ENCODE peak calls at places on chromosomes 4 and X, in seven cellular contexts. One of them, this sample, is unnamed.

GRCh38 chr4:184355111-184355604 is 119.2 kb downstream of the IRF2 start:
- DNase-seq in ovary: no peak
- DNase-seq in lung: peak
- DNase-seq in CD8-positive, alpha-beta T cell: no peak
- DNase-seq in DND-41: peak
- DNase-seq in left ventricle myocardium inferior: no peak
- DNase-seq in MM.1S: peak
- DNase-seq in this sample: peak

GRCh38 chrX:134664202-134664601 is 5.9 kb upstream of the PLAC1 start:
- DNase-seq in CD8-positive, alpha-beta T cell: no peak
- DNase-seq in MM.1S: no peak
- DNase-seq in ovary: no peak
- DNase-seq in left ventricle myocardium inferior: no peak
- DNase-seq in DND-41: no peak
- DNase-seq in lung: no peak
- DNase-seq in this sample: peak

GRCh38 chr4:8370835-8371234 is 69.7 kb downstream of the ACOX3 start:
- DNase-seq in CD8-positive, alpha-beta T cell: no peak
- DNase-seq in DND-41: no peak
- DNase-seq in MM.1S: no peak
- DNase-seq in lung: no peak
- DNase-seq in left ventricle myocardium inferior: peak
- DNase-seq in ovary: no peak
- DNase-seq in this sample: no peak

GRCh38 chrX:40736170-40736505 is 796 bp upstream of the MED14 start:
- DNase-seq in lung: no peak
- DNase-seq in left ventricle myocardium inferior: no peak
- DNase-seq in DND-41: no peak
- DNase-seq in MM.1S: no peak
- DNase-seq in CD8-positive, alpha-beta T cell: no peak
- DNase-seq in ovary: no peak
- DNase-seq in this sample: no peak

GRCh38 chrX:133989993-133990392 is 4.6 kb upstream of the GPC3 start:
- DNase-seq in DND-41: no peak
- DNase-seq in ovary: no peak
- DNase-seq in left ventricle myocardium inferior: no peak
- DNase-seq in lung: no peak
- DNase-seq in MM.1S: no peak
- DNase-seq in CD8-positive, alpha-beta T cell: no peak
- DNase-seq in this sample: no peak

GRCh38 chr4:129994715-129995114 is 898.8 kb downstream of the C4orf33 start:
- DNase-seq in DND-41: no peak
- DNase-seq in lung: no peak
- DNase-seq in CD8-positive, alpha-beta T cell: no peak
- DNase-seq in left ventricle myocardium inferior: no peak
- DNase-seq in MM.1S: no peak
- DNase-seq in ovary: no peak
- DNase-seq in this sample: no peak

GRCh38 chr4:123616970-123617392 is 220.4 kb downstream of the SPRY1 start:
- DNase-seq in left ventricle myocardium inferior: peak
- DNase-seq in CD8-positive, alpha-beta T cell: peak
- DNase-seq in MM.1S: no peak
- DNase-seq in ovary: peak
- DNase-seq in DND-41: peak
- DNase-seq in lung: peak
- DNase-seq in this sample: no peak

GRCh38 chr4:4880492-4880891 is 21.0 kb downstream of the MSX1 start:
- DNase-seq in CD8-positive, alpha-beta T cell: no peak
- DNase-seq in left ventricle myocardium inferior: no peak
- DNase-seq in ovary: no peak
- DNase-seq in DND-41: no peak
- DNase-seq in MM.1S: no peak
- DNase-seq in lung: no peak
- DNase-seq in this sample: no peak

GRCh38 chrX:150635952-150636351 is 57.2 kb upstream of the MTMR1 start:
- DNase-seq in lung: no peak
- DNase-seq in ovary: no peak
- DNase-seq in CD8-positive, alpha-beta T cell: no peak
- DNase-seq in DND-41: no peak
- DNase-seq in MM.1S: no peak
- DNase-seq in left ventricle myocardium inferior: no peak
- DNase-seq in this sample: peak

GRCh38 chr4:168766537-168767316 is 243.3 kb downstream of the CBR4 start:
- DNase-seq in ovary: no peak
- DNase-seq in left ventricle myocardium inferior: no peak
- DNase-seq in DND-41: no peak
- DNase-seq in MM.1S: no peak
- DNase-seq in lung: no peak
- DNase-seq in CD8-positive, alpha-beta T cell: no peak
- DNase-seq in this sample: peak

GRCh38 chrX:39931554-39932282 is 166.0 kb downstream of the BCOR start:
- DNase-seq in MM.1S: no peak
- DNase-seq in CD8-positive, alpha-beta T cell: no peak
- DNase-seq in DND-41: no peak
- DNase-seq in left ventricle myocardium inferior: no peak
- DNase-seq in lung: no peak
- DNase-seq in ovary: no peak
- DNase-seq in this sample: peak

GRCh38 chrX:17077349-17077748 is 130.9 kb downstream of the REPS2 start:
- DNase-seq in lung: no peak
- DNase-seq in ovary: no peak
- DNase-seq in MM.1S: no peak
- DNase-seq in DND-41: no peak
- DNase-seq in left ventricle myocardium inferior: no peak
- DNase-seq in CD8-positive, alpha-beta T cell: no peak
- DNase-seq in this sample: peak

GRCh38 chr4:20074450-20074849 is 177.3 kb upstream of the SLIT2 start:
- DNase-seq in left ventricle myocardium inferior: no peak
- DNase-seq in CD8-positive, alpha-beta T cell: no peak
- DNase-seq in ovary: no peak
- DNase-seq in MM.1S: no peak
- DNase-seq in DND-41: no peak
- DNase-seq in lung: no peak
- DNase-seq in this sample: no peak

GRCh38 chrX:47272013-47272408 is 39.2 kb downstream of the USP11 start:
- DNase-seq in left ventricle myocardium inferior: no peak
- DNase-seq in lung: no peak
- DNase-seq in CD8-positive, alpha-beta T cell: no peak
- DNase-seq in DND-41: no peak
- DNase-seq in MM.1S: no peak
- DNase-seq in ovary: no peak
- DNase-seq in this sample: no peak
- TF ChIP-seq CTCF in left ventricle myocardium inferior: no peak
- TF ChIP-seq CTCF in lung: no peak
- TF ChIP-seq CTCF in CD8-positive, alpha-beta T cell: no peak
- TF ChIP-seq CTCF in DND-41: no peak
- TF ChIP-seq CTCF in MM.1S: no peak
- TF ChIP-seq CTCF in ovary: no peak
- TF ChIP-seq CTCF in this sample: no peak

DNA sequence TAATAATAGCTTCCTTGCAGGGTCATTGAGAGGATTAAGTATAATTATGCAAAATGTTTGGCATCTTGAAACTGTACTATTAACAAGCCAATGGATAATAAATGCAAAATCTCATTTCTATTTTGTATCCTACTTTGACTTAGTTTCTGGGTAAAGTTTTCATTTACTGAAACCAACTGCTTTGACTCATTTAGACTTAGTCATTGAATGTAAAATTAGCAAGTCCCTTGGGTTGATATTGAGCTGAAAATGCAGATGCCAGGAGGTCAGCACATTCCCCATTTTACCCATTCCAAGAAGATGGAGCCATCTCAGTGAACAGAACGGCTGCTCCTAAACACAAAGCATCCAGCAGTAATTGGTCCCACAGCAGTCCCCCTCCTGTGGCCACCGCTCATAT is 74.7 kb upstream of the GATB start:
- DNase-seq in ovary: no peak
- DNase-seq in CD8-positive, alpha-beta T cell: no peak
- DNase-seq in lung: no peak
- DNase-seq in left ventricle myocardium inferior: no peak
- DNase-seq in MM.1S: no peak
- DNase-seq in DND-41: no peak
- DNase-seq in this sample: no peak
- H3K4me3 ChIP-seq in ovary: no peak
- H3K4me3 ChIP-seq in CD8-positive, alpha-beta T cell: no peak
- H3K4me3 ChIP-seq in lung: no peak
- H3K4me3 ChIP-seq in left ventricle myocardium inferior: no peak
- H3K4me3 ChIP-seq in MM.1S: no peak
- H3K4me3 ChIP-seq in DND-41: no peak
- H3K4me3 ChIP-seq in this sample: no peak

GRCh38 chr4:40357738-40358137 is 22.6 kb downstream of the CHRNA9 start:
- DNase-seq in DND-41: no peak
- DNase-seq in lung: no peak
- DNase-seq in CD8-positive, alpha-beta T cell: no peak
- DNase-seq in ovary: no peak
- DNase-seq in left ventricle myocardium inferior: no peak
- DNase-seq in MM.1S: no peak
- DNase-seq in this sample: peak
- TF ChIP-seq CTCF in DND-41: no peak
- TF ChIP-seq CTCF in lung: no peak
- TF ChIP-seq CTCF in CD8-positive, alpha-beta T cell: no peak
- TF ChIP-seq CTCF in ovary: no peak
- TF ChIP-seq CTCF in left ventricle myocardium inferior: no peak
- TF ChIP-seq CTCF in MM.1S: no peak
- TF ChIP-seq CTCF in this sample: no peak

GRCh38 chr4:109233585-109233984 is 68.9 kb downstream of the COL25A1 start:
- DNase-seq in lung: no peak
- DNase-seq in ovary: no peak
- DNase-seq in CD8-positive, alpha-beta T cell: no peak
- DNase-seq in left ventricle myocardium inferior: no peak
- DNase-seq in DND-41: no peak
- DNase-seq in MM.1S: no peak
- DNase-seq in this sample: no peak
- H3K4me3 ChIP-seq in lung: no peak
- H3K4me3 ChIP-seq in ovary: no peak
- H3K4me3 ChIP-seq in CD8-positive, alpha-beta T cell: no peak
- H3K4me3 ChIP-seq in left ventricle myocardium inferior: no peak
- H3K4me3 ChIP-seq in DND-41: no peak
- H3K4me3 ChIP-seq in MM.1S: no peak
- H3K4me3 ChIP-seq in this sample: no peak

GRCh38 chr4:88526221-88526815 is 2.7 kb upstream of the PYURF start:
- DNase-seq in ovary: no peak
- DNase-seq in DND-41: no peak
- DNase-seq in lung: no peak
- DNase-seq in left ventricle myocardium inferior: no peak
- DNase-seq in CD8-positive, alpha-beta T cell: no peak
- DNase-seq in MM.1S: peak
- DNase-seq in this sample: peak

GRCh38 chr4:88531549-88531948 is 8.0 kb upstream of the PYURF start:
- DNase-seq in lung: no peak
- DNase-seq in ovary: no peak
- DNase-seq in MM.1S: no peak
- DNase-seq in CD8-positive, alpha-beta T cell: no peak
- DNase-seq in left ventricle myocardium inferior: no peak
- DNase-seq in DND-41: no peak
- DNase-seq in this sample: no peak

GRCh38 chr4:88533088-88533790 is 9.7 kb upstream of the PYURF start:
- DNase-seq in left ventricle myocardium inferior: no peak
- DNase-seq in lung: no peak
- DNase-seq in ovary: no peak
- DNase-seq in CD8-positive, alpha-beta T cell: no peak
- DNase-seq in MM.1S: no peak
- DNase-seq in DND-41: no peak
- DNase-seq in this sample: peak

GRCh38 chr4:88527787-88528186 is 4.2 kb upstream of the PYURF start:
- DNase-seq in DND-41: no peak
- DNase-seq in ovary: no peak
- DNase-seq in lung: no peak
- DNase-seq in MM.1S: peak
- DNase-seq in CD8-positive, alpha-beta T cell: no peak
- DNase-seq in left ventricle myocardium inferior: no peak
- DNase-seq in this sample: no peak

GRCh38 chr4:88528861-88529260 is 5.3 kb upstream of the PYURF start:
- DNase-seq in ovary: no peak
- DNase-seq in MM.1S: no peak
- DNase-seq in lung: no peak
- DNase-seq in CD8-positive, alpha-beta T cell: no peak
- DNase-seq in DND-41: no peak
- DNase-seq in left ventricle myocardium inferior: no peak
- DNase-seq in this sample: no peak
- TF ChIP-seq CTCF in ovary: no peak
- TF ChIP-seq CTCF in MM.1S: no peak
- TF ChIP-seq CTCF in lung: no peak
- TF ChIP-seq CTCF in CD8-positive, alpha-beta T cell: no peak
- TF ChIP-seq CTCF in DND-41: no peak
- TF ChIP-seq CTCF in left ventricle myocardium inferior: peak
- TF ChIP-seq CTCF in this sample: no peak

GRCh38 chr4:1199556-1200331 is 27.4 kb upstream of the SPON2 start:
- DNase-seq in MM.1S: no peak
- DNase-seq in ovary: peak
- DNase-seq in left ventricle myocardium inferior: no peak
- DNase-seq in lung: no peak
- DNase-seq in CD8-positive, alpha-beta T cell: no peak
- DNase-seq in DND-41: peak
- DNase-seq in this sample: no peak
- H3K4me3 ChIP-seq in MM.1S: no peak
- H3K4me3 ChIP-seq in ovary: no peak
- H3K4me3 ChIP-seq in left ventricle myocardium inferior: peak
- H3K4me3 ChIP-seq in lung: no peak
- H3K4me3 ChIP-seq in CD8-positive, alpha-beta T cell: no peak
- H3K4me3 ChIP-seq in DND-41: no peak
- H3K4me3 ChIP-seq in this sample: peak

GRCh38 chr4:48064349-48064748 is 47.8 kb downstream of the NIPAL1 start:
- DNase-seq in CD8-positive, alpha-beta T cell: no peak
- DNase-seq in ovary: no peak
- DNase-seq in left ventricle myocardium inferior: no peak
- DNase-seq in lung: no peak
- DNase-seq in MM.1S: no peak
- DNase-seq in DND-41: no peak
- DNase-seq in this sample: no peak

GRCh38 chr4:48058620-48059530 is 42.3 kb downstream of the NIPAL1 start:
- DNase-seq in CD8-positive, alpha-beta T cell: no peak
- DNase-seq in MM.1S: no peak
- DNase-seq in lung: no peak
- DNase-seq in ovary: no peak
- DNase-seq in left ventricle myocardium inferior: no peak
- DNase-seq in DND-41: no peak
- DNase-seq in this sample: no peak
- TF ChIP-seq CTCF in CD8-positive, alpha-beta T cell: no peak
- TF ChIP-seq CTCF in MM.1S: no peak
- TF ChIP-seq CTCF in lung: no peak
- TF ChIP-seq CTCF in ovary: no peak
- TF ChIP-seq CTCF in left ventricle myocardium inferior: no peak
- TF ChIP-seq CTCF in DND-41: no peak
- TF ChIP-seq CTCF in this sample: no peak

GRCh38 chr4:107719211-107719926 is 665 bp downstream of the PAPSS1 start:
- DNase-seq in DND-41: no peak
- DNase-seq in MM.1S: peak
- DNase-seq in lung: no peak
- DNase-seq in ovary: no peak
- DNase-seq in CD8-positive, alpha-beta T cell: no peak
- DNase-seq in left ventricle myocardium inferior: no peak
- DNase-seq in this sample: peak

GRCh38 chr4:107718351-107718965 is 1.6 kb downstream of the PAPSS1 start:
- DNase-seq in MM.1S: peak
- DNase-seq in left ventricle myocardium inferior: no peak
- DNase-seq in lung: no peak
- DNase-seq in ovary: no peak
- DNase-seq in DND-41: no peak
- DNase-seq in CD8-positive, alpha-beta T cell: no peak
- DNase-seq in this sample: peak

GRCh38 chr4:107719927-107720722 is at the start of gene PAPSS1:
- DNase-seq in CD8-positive, alpha-beta T cell: peak
- DNase-seq in DND-41: peak
- DNase-seq in lung: peak
- DNase-seq in MM.1S: peak
- DNase-seq in ovary: peak
- DNase-seq in left ventricle myocardium inferior: peak
- DNase-seq in this sample: peak

GRCh38 chr4:107721436-107722090 is 1.5 kb upstream of the PAPSS1 start:
- DNase-seq in ovary: no peak
- DNase-seq in DND-41: peak
- DNase-seq in lung: no peak
- DNase-seq in CD8-positive, alpha-beta T cell: peak
- DNase-seq in MM.1S: peak
- DNase-seq in left ventricle myocardium inferior: no peak
- DNase-seq in this sample: no peak
- H3K4me3 ChIP-seq in ovary: no peak
- H3K4me3 ChIP-seq in DND-41: no peak
- H3K4me3 ChIP-seq in lung: no peak
- H3K4me3 ChIP-seq in CD8-positive, alpha-beta T cell: peak
- H3K4me3 ChIP-seq in MM.1S: peak
- H3K4me3 ChIP-seq in left ventricle myocardium inferior: peak
- H3K4me3 ChIP-seq in this sample: no peak